ENCODE peak calls at places on chromosomes 2 and 18, in four cellular contexts. One of them, this sample, is unnamed.

GRCh38 chr2:147368306-147368705 is 476.5 kb upstream of the ACVR2A start:
- DNase-seq in H1: no peak
- DNase-seq in neuronal stem cell: no peak
- DNase-seq in mesenchymal stem cell: no peak
- DNase-seq in this sample: no peak

GRCh38 chr2:24438106-24438505 is 52.9 kb upstream of the NCOA1 start:
- DNase-seq in H1: no peak
- DNase-seq in neuronal stem cell: no peak
- DNase-seq in mesenchymal stem cell: peak; percentile 16
- DNase-seq in this sample: no peak

GRCh38 chr18:55268146-55268545 is 308.9 kb upstream of the CCDC68 start:
- DNase-seq in H1: no peak
- DNase-seq in neuronal stem cell: no peak
- DNase-seq in mesenchymal stem cell: peak; percentile 34
- DNase-seq in this sample: no peak

GRCh38 chr18:28875059-28875458 is 698.1 kb upstream of the CDH2 start:
- DNase-seq in H1: no peak
- DNase-seq in neuronal stem cell: no peak
- DNase-seq in mesenchymal stem cell: no peak
- DNase-seq in this sample: no peak

GRCh38 chr2:65128297-65129190 is 1.4 kb downstream of the RAB1A start:
- DNase-seq in H1: no peak
- DNase-seq in neuronal stem cell: no peak
- DNase-seq in mesenchymal stem cell: peak; percentile 80
- DNase-seq in this sample: no peak

GRCh38 chr2:173966274-173967098 is 1.3 kb upstream of the SP3 start:
- DNase-seq in H1: no peak
- DNase-seq in neuronal stem cell: no peak
- DNase-seq in mesenchymal stem cell: no peak
- DNase-seq in this sample: no peak

GRCh38 chr2:81901017-81901416 is 1596.5 kb upstream of the LRRTM1 start:
- DNase-seq in H1: no peak
- DNase-seq in neuronal stem cell: no peak
- DNase-seq in mesenchymal stem cell: no peak
- DNase-seq in this sample: no peak

GRCh38 chr2:29015701-29016470 is 34.8 kb downstream of the TOGARAM2 start:
- DNase-seq in H1: no peak
- DNase-seq in neuronal stem cell: no peak
- DNase-seq in mesenchymal stem cell: no peak
- DNase-seq in this sample: no peak

GRCh38 chr2:229282758-229283546 is 11.9 kb upstream of the PID1 start:
- DNase-seq in H1: no peak
- DNase-seq in neuronal stem cell: no peak
- DNase-seq in mesenchymal stem cell: no peak
- DNase-seq in this sample: no peak

GRCh38 chr2:136118819-136119716 is 1.1 kb upstream of the CXCR4 start:
- DNase-seq in H1: peak; percentile 64
- DNase-seq in neuronal stem cell: peak; percentile 23
- DNase-seq in mesenchymal stem cell: peak; percentile 2
- DNase-seq in this sample: peak; percentile 60

GRCh38 chr18:37294951-37295350 is 270.6 kb downstream of the CELF4 start:
- DNase-seq in H1: peak; percentile 94
- DNase-seq in neuronal stem cell: peak; percentile 51
- DNase-seq in mesenchymal stem cell: peak; percentile 24
- DNase-seq in this sample: peak; percentile 82

GRCh38 chr2:99278793-99279291 is 22.2 kb downstream of the LYG1 start:
- DNase-seq in H1: no peak
- DNase-seq in neuronal stem cell: no peak
- DNase-seq in mesenchymal stem cell: peak; percentile 85
- DNase-seq in this sample: no peak

GRCh38 chr2:197777823-197778407 is 7.2 kb downstream of the BOLL start:
- DNase-seq in H1: no peak
- DNase-seq in neuronal stem cell: peak; percentile 27
- DNase-seq in mesenchymal stem cell: peak; percentile 52
- DNase-seq in this sample: no peak

GRCh38 chr2:138490673-138491494 is 10.7 kb upstream of the SPOPL start:
- DNase-seq in H1: no peak
- DNase-seq in neuronal stem cell: no peak
- DNase-seq in mesenchymal stem cell: no peak
- DNase-seq in this sample: no peak

GRCh38 chr2:98654702-98655488 is 46.5 kb downstream of the UNC50 start:
- DNase-seq in H1: no peak
- DNase-seq in neuronal stem cell: no peak
- DNase-seq in mesenchymal stem cell: no peak
- DNase-seq in this sample: no peak

GRCh38 chr18:77749189-77749588 is 499.5 kb downstream of the GALR1 start:
- DNase-seq in H1: peak; percentile 85
- DNase-seq in neuronal stem cell: no peak
- DNase-seq in mesenchymal stem cell: no peak
- DNase-seq in this sample: peak; percentile 50

GRCh38 chr18:70250781-70251180 is 38.1 kb upstream of the SOCS6 start:
- DNase-seq in H1: no peak
- DNase-seq in neuronal stem cell: no peak
- DNase-seq in mesenchymal stem cell: no peak
- DNase-seq in this sample: no peak

GRCh38 chr2:101893676-101894381 is 97.9 kb upstream of the IL1R2 start:
- DNase-seq in H1: peak; percentile 82
- DNase-seq in neuronal stem cell: peak; percentile 71
- DNase-seq in mesenchymal stem cell: no peak
- DNase-seq in this sample: peak; percentile 81

GRCh38 chr2:231965118-231965517 is 3.6 kb downstream of the DIS3L2 start:
- DNase-seq in H1: no peak
- DNase-seq in neuronal stem cell: no peak
- DNase-seq in mesenchymal stem cell: peak; percentile 16
- DNase-seq in this sample: no peak

GRCh38 chr18:51897884-51898283 is 442.1 kb upstream of the DCC start:
- DNase-seq in H1: no peak
- DNase-seq in neuronal stem cell: no peak
- DNase-seq in mesenchymal stem cell: no peak
- DNase-seq in this sample: no peak

GRCh38 chr18:70288171-70288850 is 534 bp upstream of the SOCS6 start:
- DNase-seq in H1: peak; percentile 68
- DNase-seq in neuronal stem cell: peak; percentile 47
- DNase-seq in mesenchymal stem cell: peak; percentile 60
- DNase-seq in this sample: peak; percentile 45

GRCh38 chr18:42484648-42485047 is 529.6 kb downstream of the PIK3C3 start:
- DNase-seq in H1: no peak
- DNase-seq in neuronal stem cell: no peak
- DNase-seq in mesenchymal stem cell: no peak
- DNase-seq in this sample: no peak

GRCh38 chr2:209383212-209383611 is 40.6 kb upstream of the MAP2 start:
- DNase-seq in H1: no peak
- DNase-seq in neuronal stem cell: no peak
- DNase-seq in mesenchymal stem cell: peak; percentile 29
- DNase-seq in this sample: no peak

GRCh38 chr2:30410217-30410616 is 36.8 kb upstream of the LCLAT1 start:
- DNase-seq in H1: no peak
- DNase-seq in neuronal stem cell: no peak
- DNase-seq in mesenchymal stem cell: peak; percentile 82
- DNase-seq in this sample: no peak

GRCh38 chr18:10049721-10050120 is 135.9 kb downstream of the VAPA start:
- DNase-seq in H1: no peak
- DNase-seq in neuronal stem cell: no peak
- DNase-seq in mesenchymal stem cell: no peak
- DNase-seq in this sample: no peak

GRCh38 chr18:10047237-10047636 is 133.4 kb downstream of the VAPA start:
- DNase-seq in H1: no peak
- DNase-seq in neuronal stem cell: no peak
- DNase-seq in mesenchymal stem cell: peak; percentile 78
- DNase-seq in this sample: no peak

GRCh38 chr18:10045296-10045891 is 131.6 kb downstream of the VAPA start:
- DNase-seq in H1: no peak
- DNase-seq in neuronal stem cell: no peak
- DNase-seq in mesenchymal stem cell: no peak
- DNase-seq in this sample: no peak

GRCh38 chr18:10044054-10044453 is 130.2 kb downstream of the VAPA start:
- DNase-seq in H1: no peak
- DNase-seq in neuronal stem cell: no peak
- DNase-seq in mesenchymal stem cell: no peak
- DNase-seq in this sample: no peak

GRCh38 chr18:10046178-10046807 is 132.5 kb downstream of the VAPA start:
- DNase-seq in H1: no peak
- DNase-seq in neuronal stem cell: no peak
- DNase-seq in mesenchymal stem cell: no peak
- DNase-seq in this sample: no peak
- H2BK15ac ChIP-seq in H1: peak overlapping the region; percentile 46
- H2BK15ac ChIP-seq in neuronal stem cell: no peak overlapping the region
- H2BK15ac ChIP-seq in mesenchymal stem cell: peak overlapping the region; percentile 92
- H2BK15ac ChIP-seq in this sample: no peak overlapping the region

DNA sequence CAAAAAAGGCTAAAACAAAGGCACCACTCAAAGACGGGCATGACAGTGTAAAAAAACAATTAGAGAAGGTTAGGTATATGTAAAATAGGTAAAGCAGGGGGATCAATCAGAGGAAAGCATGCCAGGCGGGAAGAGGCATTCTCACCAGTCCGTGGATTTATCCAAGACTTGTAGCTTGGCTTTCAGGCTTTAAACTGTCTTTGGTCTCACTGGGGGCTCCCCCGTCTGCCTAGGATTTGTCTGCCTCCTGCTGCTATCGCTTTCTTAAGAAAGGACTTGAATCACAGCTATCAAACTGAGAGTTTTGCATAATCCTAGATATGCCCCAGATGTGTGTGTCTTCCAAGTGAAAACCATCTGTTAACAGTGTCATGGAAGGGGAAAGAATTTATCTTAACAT is 11.1 kb upstream of the GORASP2 start:
- DNase-seq in H1: no peak
- DNase-seq in neuronal stem cell: no peak
- DNase-seq in mesenchymal stem cell: no peak
- DNase-seq in this sample: no peak
- H2BK12ac ChIP-seq in H1: no peak overlapping the region
- H2BK12ac ChIP-seq in neuronal stem cell: no peak overlapping the region
- H2BK12ac ChIP-seq in mesenchymal stem cell: no peak overlapping the region
- H2BK12ac ChIP-seq in this sample: no peak overlapping the region

GRCh38 chr2:204199357-204199756 is 262.8 kb downstream of the ICOS start:
- DNase-seq in H1: no peak
- DNase-seq in neuronal stem cell: no peak
- DNase-seq in mesenchymal stem cell: no peak
- DNase-seq in this sample: no peak
- H2BK15ac ChIP-seq in H1: no peak overlapping the region
- H2BK15ac ChIP-seq in neuronal stem cell: no peak overlapping the region
- H2BK15ac ChIP-seq in mesenchymal stem cell: no peak overlapping the region
- H2BK15ac ChIP-seq in this sample: no peak overlapping the region

DNA sequence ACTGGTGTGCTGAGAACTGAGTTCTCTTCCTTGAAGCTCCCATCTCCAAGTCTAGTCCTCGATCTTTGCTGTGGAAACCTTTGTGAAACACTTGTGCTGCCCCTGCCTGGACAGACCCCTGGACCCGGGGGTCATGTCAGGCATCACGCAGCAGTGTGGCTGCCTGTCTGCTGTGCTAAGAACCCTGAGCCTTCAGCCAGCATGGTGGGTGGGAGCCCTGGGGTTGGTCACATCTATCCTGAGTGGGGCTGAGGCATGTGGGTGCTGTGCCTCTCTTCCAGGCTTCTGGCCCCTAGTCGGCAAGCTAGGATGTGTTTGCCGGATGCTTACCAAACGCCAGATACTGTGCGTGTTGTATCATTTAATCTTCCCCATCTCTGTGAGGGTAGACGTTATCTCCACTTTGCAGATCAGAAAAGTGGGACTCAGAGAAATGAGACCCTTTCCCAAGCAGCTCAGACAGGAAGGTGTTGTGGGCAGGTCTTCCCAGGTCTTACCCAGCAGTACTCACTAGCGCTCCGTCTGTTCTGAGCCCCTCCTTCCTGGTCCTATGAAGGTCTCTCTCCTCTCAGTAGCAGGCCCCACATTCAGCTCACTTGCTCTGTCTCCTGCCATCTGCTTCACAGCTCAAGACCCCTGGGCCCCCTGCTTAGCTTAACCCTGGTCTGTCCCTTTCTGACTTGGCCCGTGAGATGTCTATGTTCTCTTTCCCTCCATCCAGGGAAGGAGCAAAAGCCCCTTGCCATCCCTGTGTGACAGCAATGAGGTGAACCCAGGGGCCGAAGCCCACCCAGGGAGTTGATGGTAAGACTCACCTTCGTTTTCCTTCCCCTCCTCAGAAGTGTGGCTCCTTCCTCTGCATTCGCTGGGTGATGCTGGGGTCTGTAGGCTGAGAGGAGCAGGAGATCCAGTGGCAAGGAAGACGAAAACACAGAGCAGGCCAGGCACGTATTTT is 242.8 kb downstream of the FAM210A start:
- DNase-seq in H1: no peak
- DNase-seq in neuronal stem cell: no peak
- DNase-seq in mesenchymal stem cell: no peak
- DNase-seq in this sample: no peak
- H2BK12ac ChIP-seq in H1: no peak overlapping the region
- H2BK12ac ChIP-seq in neuronal stem cell: no peak overlapping the region
- H2BK12ac ChIP-seq in mesenchymal stem cell: no peak overlapping the region
- H2BK12ac ChIP-seq in this sample: no peak overlapping the region

DNA sequence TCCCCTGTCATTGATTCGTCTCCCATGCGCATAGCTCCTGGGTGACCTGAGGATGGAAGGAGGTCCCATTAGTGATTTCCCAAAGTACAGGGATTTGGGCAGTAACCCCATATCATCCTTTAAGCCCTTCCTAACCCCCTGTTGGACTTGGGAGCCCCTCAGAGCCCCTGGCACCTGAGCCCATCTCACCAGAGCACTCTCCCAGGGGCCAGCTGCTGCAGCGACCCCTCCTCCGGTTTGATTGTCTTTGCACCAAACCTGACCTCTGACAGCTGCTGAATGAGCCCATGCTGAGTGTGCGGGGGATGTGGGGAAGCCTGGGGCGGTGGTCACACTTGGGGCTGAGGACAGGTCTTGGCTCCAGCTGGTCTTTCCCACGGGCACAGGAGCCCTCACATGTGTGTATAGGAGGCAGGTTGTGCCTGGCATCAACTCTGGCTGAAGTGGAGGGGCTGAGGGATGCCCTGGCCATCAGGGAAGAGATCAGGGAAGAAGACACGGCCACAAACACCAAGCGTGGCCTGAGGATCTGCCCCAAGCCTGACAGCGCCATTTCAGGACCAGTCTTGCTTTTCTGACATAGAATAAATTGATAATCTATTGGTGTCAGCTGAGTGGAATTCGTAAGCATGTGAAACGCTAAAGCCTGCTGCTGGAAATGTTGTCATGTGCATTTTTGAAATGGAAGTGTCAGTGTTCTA is 102.3 kb downstream of the ACKR3 start:
- DNase-seq in H1: peak; percentile 33
- DNase-seq in neuronal stem cell: no peak
- DNase-seq in mesenchymal stem cell: no peak
- DNase-seq in this sample: peak; percentile 16
- H2BK15ac ChIP-seq in H1: no peak overlapping the region
- H2BK15ac ChIP-seq in neuronal stem cell: no peak overlapping the region
- H2BK15ac ChIP-seq in mesenchymal stem cell: no peak overlapping the region
- H2BK15ac ChIP-seq in this sample: no peak overlapping the region

This sample was measured in H9.